ENCODE peak calls at places on chromosomes 13 and 19, in nine cellular contexts. N is uterus, W is neuronal stem cell, K is fibroblast of lung, D is heart left ventricle, P is esophagus muscularis mucosa, J is psoas muscle, I is endothelial cell of umbilical vein, T is IMR-90. R is an unnamed sample.
A peak's percentile ranks its signal among the peaks of the same experiment; 100 is the strongest.

GRCh38 chr19:3576696-3577443 is 4.1 kb downstream of the HMG20B start:
- DNase-seq in J (peak; percentile 66), T (peak; percentile 43), K (peak; percentile 85), P (no peak), I (peak; percentile 52), D (peak; percentile 72), W (no peak), N (peak; percentile 62), R (no peak)

GRCh38 chr19:45075215-45076028 is 856 bp downstream of the ZNF296 start:
- DNase-seq in J (peak; percentile 73), I (peak; percentile 10), W (no peak), D (peak; percentile 84), P (no peak), K (peak; percentile 53), T (no peak), N (no peak), R (peak; percentile 80)

GRCh38 chr13:41122838-41123237 is 9.8 kb downstream of the KBTBD6 start:
- DNase-seq in D (no peak), P (no peak), K (no peak), N (no peak), I (no peak), J (no peak), T (no peak), W (no peak), R (no peak)

GRCh38 chr13:51134763-51135365 is 23.8 kb upstream of the C13orf42 start:
- DNase-seq in D (no peak), N (no peak), K (no peak), I (no peak), T (no peak), W (no peak), P (no peak), J (no peak), R (no peak)

GRCh38 chr19:55398200-55398947 is 9.2 kb downstream of the UBE2S start:
- DNase-seq in D (no peak), N (no peak), P (no peak), W (no peak), J (no peak), K (no peak), I (no peak), T (no peak), R (no peak)

GRCh38 chr13:73741111-73741510 is 393.1 kb downstream of the KLF12 start:
- DNase-seq in P (no peak), T (no peak), N (no peak), I (no peak), K (no peak), W (no peak), D (no peak), J (no peak), R (no peak)

GRCh38 chr19:28213476-28214082 is 999.4 kb downstream of the UQCRFS1 start:
- DNase-seq in T (no peak), W (no peak), K (no peak), I (no peak), D (no peak), J (no peak), N (no peak), P (no peak), R (no peak)

GRCh38 chr13:64278493-64278892 is 2862.8 kb upstream of the PCDH20 start:
- DNase-seq in W (no peak), I (peak; percentile 67), D (no peak), N (no peak), K (peak; percentile 34), P (no peak), T (peak; percentile 78), J (no peak), R (no peak)

GRCh38 chr13:36069881-36070366 is 61.3 kb downstream of the DCLK1 start:
- DNase-seq in J (no peak), W (no peak), K (peak; percentile 51), D (peak; percentile 29), P (no peak), N (peak; percentile 38), I (no peak), T (no peak), R (no peak)

GRCh38 chr19:38251564-38252051 is 4.6 kb downstream of the PPP1R14A start:
- DNase-seq in D (peak; percentile 79), T (no peak), P (no peak), W (no peak), N (peak; percentile 55), K (peak; percentile 41), I (peak; percentile 28), J (no peak), R (no peak)

GRCh38 chr19:43578787-43579186 is 3.2 kb downstream of the PINLYP start:
- DNase-seq in T (no peak), J (no peak), N (no peak), I (no peak), D (no peak), P (no peak), W (no peak), K (no peak), R (no peak)

DNA sequence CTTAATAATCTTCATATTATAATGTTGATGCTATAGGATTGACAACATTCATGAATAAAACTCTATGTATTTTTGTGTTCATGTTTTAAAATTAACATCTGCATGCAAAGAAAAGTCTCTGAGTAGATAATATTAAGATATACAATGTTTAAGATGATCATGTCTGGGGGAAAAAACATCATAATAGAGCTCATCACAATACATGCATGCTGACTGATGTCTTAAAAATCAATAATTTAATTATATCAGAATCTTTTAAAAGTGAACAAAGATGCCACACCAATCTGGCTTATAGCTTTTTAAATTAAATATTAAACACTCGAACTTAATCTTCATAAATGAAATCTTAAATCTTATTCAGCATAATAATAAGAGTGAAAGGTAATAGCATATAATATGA is 933.9 kb upstream of the MIR17HG start:
- DNase-seq in T (no peak), N (no peak), W (no peak), K (no peak), P (no peak), I (no peak), J (no peak), D (no peak), R (no peak)
- H3K36me3 ChIP-seq in T (no peaks in the 10 kb centered on the region), N (no peaks in the 10 kb centered on the region), W (no peaks in the 10 kb centered on the region), K (no peaks in the 10 kb centered on the region), P (no peaks in the 10 kb centered on the region), I (no peaks in the 10 kb centered on the region), J (no peaks in the 10 kb centered on the region), D (no peaks in the 10 kb centered on the region), R (no peaks in the 10 kb centered on the region)

DNA sequence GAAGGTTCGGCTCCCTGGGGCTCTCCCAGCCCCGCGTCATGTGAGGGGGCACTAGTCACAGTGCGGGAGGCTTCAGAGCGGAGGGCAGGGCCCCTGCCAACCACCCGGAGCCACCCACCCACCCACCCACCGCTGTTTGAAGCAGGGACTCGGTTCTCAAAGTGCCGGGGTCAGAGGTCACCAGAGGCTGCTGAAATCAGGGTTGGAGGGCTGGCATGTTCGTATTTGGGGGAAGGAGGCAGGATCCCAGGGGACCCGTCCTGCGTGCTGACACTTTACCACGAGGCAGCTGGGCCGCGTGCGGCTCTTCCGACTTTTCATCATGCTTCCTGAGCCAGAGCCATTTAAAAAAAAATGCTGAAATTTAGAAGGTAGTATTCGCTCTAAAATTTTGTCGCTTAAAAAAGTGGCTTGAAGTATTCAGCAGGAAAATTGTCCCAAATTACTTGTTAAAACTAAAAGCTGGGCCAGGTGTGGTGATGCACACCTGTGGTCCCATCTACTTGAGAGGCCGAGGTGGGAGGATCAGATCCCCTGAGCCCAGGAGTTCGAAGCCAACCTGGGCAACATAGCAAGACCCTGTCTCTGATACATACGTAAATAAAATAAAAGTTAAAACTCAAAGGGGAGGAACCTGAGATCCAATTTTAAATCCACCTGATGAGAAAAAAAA is 21.2 kb downstream of the ATP11A start:
- DNase-seq in K (no peak), J (peak; percentile 42), P (no peak), T (no peak), W (no peak), I (no peak), N (peak; percentile 60), D (peak; percentile 79), R (no peak)
- H3K4me3 ChIP-seq in K (peak overlapping the region; percentile 40), J (peak overlapping the region; percentile 48), P (peak overlapping the region; percentile 36), T (no peak overlapping the region), W (peak overlapping the region; percentile 10), I (peak overlapping the region; percentile 24), N (peak overlapping the region; percentile 14), D (peak overlapping the region; percentile 29), R (peak overlapping the region; percentile 26)

DNA sequence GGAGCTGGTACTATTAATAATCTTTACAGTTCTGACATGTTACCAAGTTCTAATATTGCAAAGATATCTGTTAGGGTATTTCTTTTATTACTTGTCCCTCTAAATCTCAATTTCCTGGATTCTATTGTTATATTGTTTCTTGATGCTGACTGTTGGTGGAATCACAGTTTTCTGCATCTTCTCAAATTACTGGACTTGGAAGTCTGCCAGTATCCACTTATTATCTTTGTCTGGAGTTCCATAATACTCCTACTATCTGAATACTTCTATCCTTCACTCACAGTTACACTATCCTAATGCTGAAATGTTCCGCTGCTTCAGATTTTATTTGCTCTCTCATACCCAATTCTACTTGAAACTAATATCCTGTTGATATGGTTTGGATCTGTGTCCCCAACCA is 1985.7 kb upstream of the PRR20A start:
- DNase-seq in T (no peak), J (no peak), I (no peak), N (no peak), P (no peak), D (no peak), K (no peak), W (no peak), R (no peak)
- H3K9me3 ChIP-seq in T (peaks cover 12% of the 10 kb centered on the region), J (peaks cover 2% of the 10 kb centered on the region), I (no peaks in the 10 kb centered on the region), N (no peaks in the 10 kb centered on the region), P (peaks cover 7% of the 10 kb centered on the region), D (peaks cover 14% of the 10 kb centered on the region), K (no peaks in the 10 kb centered on the region), W (no peaks in the 10 kb centered on the region), R (no peaks in the 10 kb centered on the region)

DNA sequence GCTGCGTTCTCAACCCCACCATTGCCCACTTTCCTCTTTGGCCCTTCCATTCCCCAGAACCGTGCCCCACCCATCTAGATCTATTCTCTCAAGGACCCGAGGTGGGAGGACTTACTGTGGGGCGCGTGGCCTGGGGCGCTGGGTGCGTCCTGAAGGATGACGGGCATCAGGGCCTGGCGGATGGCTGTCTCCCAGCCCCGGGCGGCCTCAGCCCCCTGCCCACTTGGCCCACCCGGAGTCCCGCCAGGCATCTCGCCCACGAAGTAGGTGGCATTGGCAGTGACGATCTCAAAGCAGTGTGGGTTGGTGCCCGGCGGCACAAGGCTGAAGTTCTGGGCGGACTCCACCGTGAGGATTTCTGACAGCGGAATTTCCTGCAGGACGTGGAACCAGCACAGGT is 23.2 kb downstream of the PRKD2 start:
- DNase-seq in D (peak; percentile 18), W (no peak), I (no peak), N (no peak), K (no peak), J (no peak), P (no peak), T (no peak), R (no peak)
- H3K36me3 ChIP-seq in D (peaks cover 39% of the 10 kb centered on the region), W (peaks cover 88% of the 10 kb centered on the region), I (peaks cover 72% of the 10 kb centered on the region), N (no peaks in the 10 kb centered on the region), K (peaks cover 31% of the 10 kb centered on the region), J (peaks cover 77% of the 10 kb centered on the region), P (peaks cover 94% of the 10 kb centered on the region), T (peaks cover 75% of the 10 kb centered on the region), R (peaks cover 85% of the 10 kb centered on the region)

R was measured in right atrium auricular region.